ENCODE peak calls at places on chromosomes 11 and 22, in seven cellular contexts. F, B, C, I, R, Q and A are unnamed samples.
A peak's percentile ranks its signal among the peaks of the same experiment; 100 is the strongest.

GRCh38 chr22:17700778-17701177 is 62.2 kb downstream of the BCL2L13 start:
- DNase-seq in F (no peak), B (no peak), C (no peak), I (no peak), R (no peak), Q (no peak), A (no peak)

GRCh38 chr22:38733329-38734202 is 22.2 kb downstream of the SUN2 start:
- DNase-seq in F (peak; percentile 65), B (no peak), C (peak; percentile 71), I (peak; percentile 79), R (peak; percentile 89), Q (no peak), A (peak; percentile 84)

GRCh38 chr11:73310076-73310475 is 2.0 kb downstream of the ARHGEF17 start:
- DNase-seq in F (no peak), B (no peak), C (no peak), I (no peak), R (no peak), Q (no peak), A (no peak)

GRCh38 chr11:13602844-13603243 is 65.6 kb upstream of the FAR1 start:
- DNase-seq in F (no peak), B (no peak), C (no peak), I (no peak), R (no peak), Q (no peak), A (no peak)

GRCh38 chr11:117424781-117425180 is 97.1 kb downstream of the CEP164 start:
- DNase-seq in F (no peak), B (no peak), C (peak; percentile 52), I (no peak), R (no peak), Q (no peak), A (no peak)

GRCh38 chr11:128615076-128615475 is 27.7 kb upstream of the ETS1 start:
- DNase-seq in F (no peak), B (no peak), C (no peak), I (no peak), R (no peak), Q (no peak), A (no peak)

GRCh38 chr22:38782402-38783094 is 11.4 kb downstream of the DNAL4 start:
- DNase-seq in F (no peak), B (no peak), C (no peak), I (no peak), R (no peak), Q (no peak), A (peak; percentile 15)

GRCh38 chr11:41498726-41499125 is 39.3 kb upstream of the LRRC4C start:
- DNase-seq in F (no peak), B (no peak), C (peak; percentile 47), I (no peak), R (no peak), Q (no peak), A (no peak)

GRCh38 chr11:47143322-47143721 is 33.4 kb downstream of the ARFGAP2 start:
- DNase-seq in F (no peak), B (no peak), C (no peak), I (no peak), R (no peak), Q (no peak), A (no peak)

GRCh38 chr11:99154277-99154676 is 133.5 kb downstream of the CNTN5 start:
- DNase-seq in F (no peak), B (no peak), C (no peak), I (no peak), R (no peak), Q (no peak), A (no peak)

GRCh38 chr11:64331569-64332371 is 8.2 kb upstream of the CCDC88B start:
- DNase-seq in F (peak; percentile 82), B (peak; percentile 78), C (peak; percentile 90), I (peak; percentile 59), R (peak; percentile 25), Q (no peak), A (no peak)

GRCh38 chr11:2776351-2777061 is 76.7 kb upstream of the KCNQ1OT1 start:
- DNase-seq in F (no peak), B (no peak), C (no peak), I (no peak), R (no peak), Q (no peak), A (no peak)

GRCh38 chr11:47415949-47416472 is 7.6 kb downstream of the SLC39A13 start:
- DNase-seq in F (no peak), B (no peak), C (no peak), I (no peak), R (no peak), Q (no peak), A (no peak)

GRCh38 chr11:125244166-125244565 is 79.6 kb downstream of the PKNOX2 start:
- DNase-seq in F (no peak), B (no peak), C (no peak), I (no peak), R (no peak), Q (no peak), A (no peak)

GRCh38 chr22:49331878-49332277 is 495.8 kb downstream of the BRD1 start:
- DNase-seq in F (no peak), B (no peak), C (no peak), I (no peak), R (no peak), Q (no peak), A (no peak)

GRCh38 chr11:19116315-19116970 is 525 bp upstream of the ZDHHC13 start:
- DNase-seq in F (peak; percentile 7), B (no peak), C (peak; percentile 51), I (no peak), R (no peak), Q (no peak), A (no peak)

GRCh38 chr11:89381094-89381493 is 110.1 kb downstream of the NOX4 start:
- DNase-seq in F (peak; percentile 20), B (no peak), C (no peak), I (no peak), R (no peak), Q (no peak), A (no peak)

GRCh38 chr22:36425977-36426523 is 38.3 kb upstream of the MYH9 start:
- DNase-seq in F (no peak), B (peak; percentile 27), C (peak; percentile 54), I (no peak), R (no peak), Q (no peak), A (no peak)

GRCh38 chr22:27385261-27385998 is 416.1 kb downstream of the MN1 start:
- DNase-seq in F (no peak), B (no peak), C (peak; percentile 37), I (no peak), R (no peak), Q (no peak), A (no peak)